ENCODE peak calls at places on chromosome 16, in eight cellular contexts. M, T, A, Y, Q, E, I and W are unnamed samples.

GRCh38 chr16:3467920-3468319 is 24.4 kb downstream of the NAA60 start:
- DNase-seq in M (no peak), T (no peak), A (no peak), Y (no peak), Q (no peak), E (no peak), I (no peak), W (no peak)

GRCh38 chr16:51556694-51557327 is 405.7 kb upstream of the SALL1 start:
- DNase-seq in M (no peak), T (no peak), A (no peak), Y (no peak), Q (no peak), E (peak; percentile 60), I (no peak), W (no peak)

GRCh38 chr16:77711775-77712174 is 10.5 kb upstream of the NUDT7 start:
- DNase-seq in M (no peak), T (no peak), A (no peak), Y (no peak), Q (no peak), E (no peak), I (no peak), W (no peak)

GRCh38 chr16:77594798-77595625 is 127.3 kb upstream of the NUDT7 start:
- DNase-seq in M (no peak), T (no peak), A (no peak), Y (no peak), Q (no peak), E (no peak), I (no peak), W (no peak)

GRCh38 chr16:12436201-12436657 is 367.5 kb downstream of the CPPED1 start:
- DNase-seq in M (no peak), T (no peak), A (no peak), Y (peak; percentile 70), Q (no peak), E (no peak), I (no peak), W (no peak)

GRCh38 chr16:77588389-77588788 is 133.9 kb upstream of the NUDT7 start:
- DNase-seq in M (no peak), T (no peak), A (no peak), Y (no peak), Q (no peak), E (no peak), I (no peak), W (no peak)

GRCh38 chr16:28309811-28310311 is 17.5 kb downstream of the SBK1 start:
- DNase-seq in M (no peak), T (no peak), A (no peak), Y (no peak), Q (no peak), E (no peak), I (peak; percentile 78), W (no peak)

GRCh38 chr16:55203570-55203969 is 120.4 kb upstream of the IRX6 start:
- DNase-seq in M (no peak), T (no peak), A (no peak), Y (no peak), Q (no peak), E (no peak), I (no peak), W (no peak)

GRCh38 chr16:82192665-82193064 is 22.6 kb upstream of the MPHOSPH6 start:
- DNase-seq in M (no peak), T (no peak), A (no peak), Y (no peak), Q (peak; percentile 3), E (no peak), I (no peak), W (no peak)

GRCh38 chr16:29943846-29944669 is 17.8 kb upstream of the TMEM219 start:
- DNase-seq in M (peak; percentile 98), T (no peak), A (no peak), Y (peak; percentile 80), Q (peak; percentile 95), E (peak; percentile 56), I (no peak), W (no peak)

GRCh38 chr16:19549688-19550087 is 5.8 kb upstream of the VPS35L start:
- DNase-seq in M (no peak), T (no peak), A (no peak), Y (no peak), Q (no peak), E (no peak), I (no peak), W (no peak)

GRCh38 chr16:58814348-58814801 is 80.3 kb upstream of the GOT2 start:
- DNase-seq in M (peak; percentile 7), T (no peak), A (no peak), Y (peak; percentile 52), Q (peak; percentile 6), E (peak; percentile 12), I (peak; percentile 60), W (no peak)

DNA sequence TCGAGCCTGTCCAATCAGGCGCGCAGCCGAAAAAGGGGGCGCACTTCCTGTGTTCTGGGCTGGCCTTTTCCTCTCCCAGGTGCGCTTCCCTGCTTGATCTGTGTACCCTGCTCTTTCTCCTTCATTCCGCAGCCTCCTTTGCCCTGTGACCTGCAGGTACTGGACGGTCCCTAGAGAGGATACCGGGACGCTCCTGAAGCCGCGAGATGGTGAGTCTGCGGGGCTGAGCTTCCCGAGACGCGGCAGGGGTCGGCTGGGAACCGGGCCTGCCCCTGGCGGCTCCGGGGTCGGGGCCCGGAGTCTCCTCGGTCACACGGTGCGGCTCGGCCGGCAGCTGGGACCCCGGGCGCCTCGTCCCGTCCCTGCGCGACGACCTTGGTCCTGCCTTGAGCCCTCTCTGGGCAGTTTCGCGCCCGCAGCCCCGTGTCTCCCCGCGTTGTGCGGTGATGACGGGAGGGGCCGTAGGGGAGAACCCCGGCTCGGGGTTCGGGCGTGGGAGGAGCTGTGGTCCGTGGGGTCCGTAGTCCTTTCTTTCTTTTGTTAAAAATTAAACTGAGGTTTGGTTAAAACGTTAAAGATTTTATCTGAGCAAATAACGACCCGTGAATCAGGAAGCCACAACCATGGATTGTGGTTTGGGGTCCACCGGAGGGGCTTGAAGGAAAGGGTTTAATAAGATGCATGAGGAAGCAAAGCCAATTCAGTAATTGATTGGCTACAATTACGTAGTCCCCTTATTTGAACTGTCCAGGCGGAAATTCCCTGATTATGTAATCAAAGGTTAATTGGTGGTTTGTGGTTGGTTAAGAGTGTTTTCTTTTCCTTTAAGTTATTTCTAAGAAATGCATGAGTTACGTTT is 172.8 kb upstream of the ZNF267 start:
- DNase-seq in M (no peak), T (no peak), A (peak; percentile 75), Y (no peak), Q (no peak), E (peak; percentile 79), I (peak; percentile 91), W (peak; percentile 44)
- H3K4me1 ChIP-seq in M (peaks cover 15% of the 10 kb centered on the region), T (peaks cover 10% of the 10 kb centered on the region), A (peaks cover 20% of the 10 kb centered on the region), Y (no peaks in the 10 kb centered on the region), Q (no peaks in the 10 kb centered on the region), E (no peaks in the 10 kb centered on the region), I (no peaks in the 10 kb centered on the region), W (no peaks in the 10 kb centered on the region)

DNA sequence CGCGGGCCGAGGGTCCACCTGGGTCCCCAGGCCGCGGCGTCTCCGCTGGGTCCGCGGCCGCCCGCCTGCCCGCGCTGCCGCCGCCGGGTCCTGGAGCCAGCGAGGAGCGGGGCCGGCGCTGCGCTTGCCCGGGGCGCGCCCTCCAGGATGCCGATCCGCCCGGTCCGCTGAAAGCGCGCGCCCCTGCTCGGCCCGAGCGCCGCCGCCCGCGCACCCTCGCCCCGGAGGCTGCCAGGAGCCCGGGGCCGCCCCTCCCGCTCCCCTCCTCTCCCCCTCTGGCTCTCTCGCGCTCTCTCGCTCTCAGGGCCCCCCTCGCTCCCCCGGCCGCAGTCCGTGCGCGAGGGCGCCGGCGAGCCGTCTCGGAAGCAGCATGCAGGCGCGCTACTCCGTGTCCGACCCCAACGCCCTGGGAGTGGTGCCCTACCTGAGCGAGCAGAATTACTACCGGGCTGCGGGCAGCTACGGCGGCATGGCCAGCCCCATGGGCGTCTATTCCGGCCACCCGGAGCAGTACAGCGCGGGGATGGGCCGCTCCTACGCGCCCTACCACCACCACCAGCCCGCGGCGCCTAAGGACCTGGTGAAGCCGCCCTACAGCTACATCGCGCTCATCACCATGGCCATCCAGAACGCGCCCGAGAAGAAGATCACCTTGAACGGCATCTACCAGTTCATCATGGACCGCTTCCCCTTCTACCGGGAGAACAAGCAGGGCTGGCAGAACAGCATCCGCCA is 504 bp downstream of the FOXC2 start:
- DNase-seq in M (no peak), T (no peak), A (no peak), Y (peak; percentile 67), Q (no peak), E (no peak), I (peak; percentile 76), W (peak; percentile 74)
- H3K27ac ChIP-seq in M (no peak overlapping the region), T (peak overlapping the region; percentile 91), A (peak overlapping the region; percentile 72), Y (no peak overlapping the region), Q (no peak overlapping the region), E (no peak overlapping the region), I (peak overlapping the region; percentile 53), W (peak overlapping the region; percentile 98)

DNA sequence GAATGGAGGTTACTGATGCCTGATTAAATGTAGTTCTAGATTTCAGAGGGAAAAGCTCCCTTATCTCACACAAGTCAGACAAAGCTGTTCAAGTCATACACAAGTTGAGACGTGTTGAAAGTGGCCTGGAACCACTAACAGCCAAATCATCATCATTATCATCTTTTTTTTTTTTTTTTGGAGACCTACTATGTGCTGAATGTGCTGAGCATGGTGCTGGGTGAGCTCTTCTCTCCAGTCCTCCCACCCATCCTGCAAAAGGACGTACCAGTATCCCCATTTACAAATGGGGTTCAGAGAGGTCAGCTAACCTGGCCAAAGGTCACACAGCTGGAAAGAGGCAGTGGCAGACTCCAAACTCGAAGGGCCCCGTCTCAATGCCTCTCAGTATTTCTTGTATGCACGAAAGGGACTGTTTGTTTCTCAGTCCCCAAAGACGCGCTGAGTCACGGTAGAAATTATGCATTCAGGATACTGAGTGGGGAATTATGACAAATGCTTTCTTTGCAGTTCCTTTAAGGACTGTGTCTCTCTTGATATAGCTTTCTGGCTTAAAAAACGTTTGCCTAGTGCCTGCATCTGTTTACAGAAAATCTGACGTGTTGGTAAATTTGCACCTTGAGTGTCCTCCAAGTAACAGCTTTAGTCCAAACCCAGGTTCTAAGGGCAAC is 235.5 kb downstream of the XYLT1 start:
- DNase-seq in M (no peak), T (no peak), A (no peak), Y (no peak), Q (no peak), E (no peak), I (no peak), W (no peak)
- H3K4me1 ChIP-seq in M (no peaks in the 10 kb centered on the region), T (peaks cover 16% of the 10 kb centered on the region), A (no peaks in the 10 kb centered on the region), Y (no peaks in the 10 kb centered on the region), Q (no peaks in the 10 kb centered on the region), E (no peaks in the 10 kb centered on the region), I (no peaks in the 10 kb centered on the region), W (no peaks in the 10 kb centered on the region)

DNA sequence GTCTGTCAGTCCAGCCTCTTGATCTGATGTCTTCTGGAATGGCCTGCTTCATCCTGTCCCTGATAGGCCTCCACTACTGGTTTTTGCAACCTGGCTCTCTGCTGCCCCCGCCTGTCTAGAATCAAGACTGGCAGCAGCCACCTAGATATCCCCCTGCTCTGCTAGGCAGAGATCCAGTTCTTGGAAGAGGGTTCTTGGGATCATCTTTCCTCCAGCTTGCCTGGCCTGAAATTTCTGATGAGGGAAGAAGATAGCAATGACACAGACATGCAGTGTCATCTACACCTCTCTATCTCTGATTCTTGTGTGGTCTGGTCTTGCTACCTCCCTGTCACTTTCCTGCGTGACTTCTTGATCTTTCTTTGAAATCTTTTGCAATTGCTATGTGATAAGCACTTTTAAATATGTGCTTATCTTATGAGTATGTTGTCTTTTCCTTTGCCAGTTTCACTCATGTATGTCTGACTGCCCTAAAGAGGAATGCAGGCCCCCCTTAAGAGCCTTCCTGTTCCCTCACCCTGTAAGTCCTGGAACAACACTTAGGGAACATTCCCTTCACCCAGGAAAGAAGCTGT is 20.3 kb upstream of the NFATC3 start:
- DNase-seq in M (peak; percentile 28), T (no peak), A (peak; percentile 40), Y (peak; percentile 77), Q (peak; percentile 74), E (peak; percentile 62), I (peak; percentile 87), W (no peak)
- H3K27ac ChIP-seq in M (no peak overlapping the region), T (peak overlapping the region; percentile 88), A (peak overlapping the region; percentile 34), Y (no peak overlapping the region), Q (no peak overlapping the region), E (no peak overlapping the region), I (peak overlapping the region; percentile 78), W (peak overlapping the region; percentile 90)